ENCODE peak calls at places on chromosomes 6 and 20, in ten cellular contexts. One of them, this sample, is unnamed.
A peak's percentile ranks its signal among the peaks of the same experiment; 100 is the strongest.

GRCh38 chr6:1639430-1639829 is 29.7 kb downstream of the FOXC1 start:
- DNase-seq in heart left ventricle: no peak
- DNase-seq in ovary: no peak
- DNase-seq in lower leg skin: no peak
- DNase-seq in K562: no peak
- DNase-seq in prostate gland: no peak
- DNase-seq in suprapubic skin: peak; percentile 51
- DNase-seq in IMR-90: no peak
- DNase-seq in sigmoid colon: peak; percentile 51
- DNase-seq in breast epithelium: no peak
- DNase-seq in this sample: no peak

GRCh38 chr20:62978559-62978938 is 26.0 kb downstream of the SLC17A9 start:
- DNase-seq in heart left ventricle: no peak
- DNase-seq in ovary: no peak
- DNase-seq in lower leg skin: no peak
- DNase-seq in K562: no peak
- DNase-seq in prostate gland: no peak
- DNase-seq in suprapubic skin: no peak
- DNase-seq in IMR-90: no peak
- DNase-seq in sigmoid colon: no peak
- DNase-seq in breast epithelium: no peak
- DNase-seq in this sample: no peak

GRCh38 chr6:123360359-123360758 is 276.4 kb downstream of the TRDN start:
- DNase-seq in heart left ventricle: no peak
- DNase-seq in ovary: no peak
- DNase-seq in lower leg skin: no peak
- DNase-seq in K562: no peak
- DNase-seq in prostate gland: no peak
- DNase-seq in suprapubic skin: no peak
- DNase-seq in IMR-90: no peak
- DNase-seq in sigmoid colon: no peak
- DNase-seq in breast epithelium: no peak
- DNase-seq in this sample: no peak

GRCh38 chr6:14178083-14178445 is 60.5 kb downstream of the CD83 start:
- DNase-seq in heart left ventricle: no peak
- DNase-seq in ovary: no peak
- DNase-seq in lower leg skin: no peak
- DNase-seq in K562: no peak
- DNase-seq in prostate gland: no peak
- DNase-seq in suprapubic skin: no peak
- DNase-seq in IMR-90: no peak
- DNase-seq in sigmoid colon: no peak
- DNase-seq in breast epithelium: no peak
- DNase-seq in this sample: no peak

GRCh38 chr6:20868397-20869185 is 334.3 kb downstream of the CDKAL1 start:
- DNase-seq in heart left ventricle: no peak
- DNase-seq in ovary: peak; percentile 28
- DNase-seq in lower leg skin: no peak
- DNase-seq in K562: no peak
- DNase-seq in prostate gland: no peak
- DNase-seq in suprapubic skin: no peak
- DNase-seq in IMR-90: no peak
- DNase-seq in sigmoid colon: no peak
- DNase-seq in breast epithelium: no peak
- DNase-seq in this sample: no peak

GRCh38 chr20:62190639-62191411 is 8.0 kb downstream of the MTG2 start:
- DNase-seq in heart left ventricle: no peak
- DNase-seq in ovary: no peak
- DNase-seq in lower leg skin: no peak
- DNase-seq in K562: no peak
- DNase-seq in prostate gland: no peak
- DNase-seq in suprapubic skin: no peak
- DNase-seq in IMR-90: no peak
- DNase-seq in sigmoid colon: no peak
- DNase-seq in breast epithelium: no peak
- DNase-seq in this sample: no peak

GRCh38 chr20:8853805-8854338 is 215.0 kb upstream of the PLCB4 start:
- DNase-seq in heart left ventricle: peak; percentile 29
- DNase-seq in ovary: peak; percentile 29
- DNase-seq in lower leg skin: no peak
- DNase-seq in K562: peak; percentile 61
- DNase-seq in prostate gland: peak; percentile 43
- DNase-seq in suprapubic skin: no peak
- DNase-seq in IMR-90: peak; percentile 84
- DNase-seq in sigmoid colon: no peak
- DNase-seq in breast epithelium: no peak
- DNase-seq in this sample: peak; percentile 23

GRCh38 chr6:108606130-108606797 is 45.5 kb downstream of the FOXO3 start:
- DNase-seq in heart left ventricle: no peak
- DNase-seq in ovary: no peak
- DNase-seq in lower leg skin: no peak
- DNase-seq in K562: peak; percentile 52
- DNase-seq in prostate gland: no peak
- DNase-seq in suprapubic skin: no peak
- DNase-seq in IMR-90: no peak
- DNase-seq in sigmoid colon: no peak
- DNase-seq in breast epithelium: no peak
- DNase-seq in this sample: no peak

GRCh38 chr6:41975276-41975675 is 33.7 kb upstream of the CCND3 start:
- DNase-seq in heart left ventricle: no peak
- DNase-seq in ovary: no peak
- DNase-seq in lower leg skin: no peak
- DNase-seq in K562: no peak
- DNase-seq in prostate gland: no peak
- DNase-seq in suprapubic skin: no peak
- DNase-seq in IMR-90: no peak
- DNase-seq in sigmoid colon: no peak
- DNase-seq in breast epithelium: no peak
- DNase-seq in this sample: no peak

GRCh38 chr6:169851641-169852503 is 100.5 kb downstream of the ERMARD start:
- DNase-seq in heart left ventricle: peak; percentile 60
- DNase-seq in ovary: no peak
- DNase-seq in lower leg skin: peak; percentile 79
- DNase-seq in K562: no peak
- DNase-seq in prostate gland: no peak
- DNase-seq in suprapubic skin: no peak
- DNase-seq in IMR-90: no peak
- DNase-seq in sigmoid colon: no peak
- DNase-seq in breast epithelium: no peak
- DNase-seq in this sample: peak; percentile 39

GRCh38 chr6:151067684-151068596 is 171.8 kb upstream of the AKAP12 start:
- DNase-seq in heart left ventricle: peak; percentile 58
- DNase-seq in ovary: peak; percentile 76
- DNase-seq in lower leg skin: no peak
- DNase-seq in K562: no peak
- DNase-seq in prostate gland: peak; percentile 25
- DNase-seq in suprapubic skin: peak; percentile 77
- DNase-seq in IMR-90: peak; percentile 97
- DNase-seq in sigmoid colon: peak; percentile 86
- DNase-seq in breast epithelium: peak; percentile 24
- DNase-seq in this sample: no peak

GRCh38 chr20:49797292-49797628 is 15.4 kb upstream of the SLC9A8 start:
- DNase-seq in heart left ventricle: no peak
- DNase-seq in ovary: no peak
- DNase-seq in lower leg skin: no peak
- DNase-seq in K562: no peak
- DNase-seq in prostate gland: no peak
- DNase-seq in suprapubic skin: no peak
- DNase-seq in IMR-90: no peak
- DNase-seq in sigmoid colon: peak; percentile 48
- DNase-seq in breast epithelium: no peak
- DNase-seq in this sample: no peak

DNA sequence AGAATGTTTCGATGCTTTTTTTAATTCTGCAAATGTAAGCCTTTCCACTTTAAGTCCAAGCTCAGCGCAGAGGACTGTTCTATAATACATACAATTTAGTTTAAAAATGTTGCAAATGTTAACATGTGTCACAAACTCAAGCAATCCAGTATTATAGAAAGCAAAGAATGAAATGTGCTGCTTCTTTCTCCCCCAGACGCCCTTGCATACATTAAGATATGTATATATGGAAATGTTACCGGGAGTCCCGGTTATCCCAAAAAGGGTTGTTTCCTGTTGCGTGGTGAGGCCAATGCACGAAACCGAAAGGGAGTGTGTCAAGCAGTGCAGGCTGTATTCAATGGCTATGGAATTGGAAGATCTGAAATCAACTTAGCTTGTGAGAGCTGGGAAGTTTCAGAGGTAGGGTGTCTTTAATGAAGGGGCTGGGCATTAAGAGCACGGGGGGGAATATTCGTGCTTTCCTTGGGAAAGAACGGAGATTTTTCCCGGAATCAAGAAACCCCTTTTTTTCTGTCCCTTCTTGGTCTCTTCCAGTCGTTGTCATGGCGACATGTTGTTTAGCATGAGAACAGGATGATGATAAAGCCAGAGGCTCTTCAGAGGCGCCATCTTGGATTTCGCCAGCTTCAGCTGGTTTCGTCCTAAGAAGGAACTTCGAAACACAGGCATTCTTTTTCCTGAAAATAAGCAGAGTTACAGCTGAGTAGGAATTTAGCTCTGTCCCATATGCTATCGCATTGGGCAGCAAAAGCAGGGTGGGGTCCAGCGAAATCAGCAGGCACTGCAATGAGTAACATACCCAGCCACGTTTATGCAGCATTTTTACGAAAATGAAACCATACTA is 10.1 kb upstream of the NQO2 start:
- DNase-seq in heart left ventricle: peak; percentile 86
- DNase-seq in ovary: peak; percentile 92
- DNase-seq in lower leg skin: peak; percentile 94
- DNase-seq in K562: peak; percentile 100
- DNase-seq in prostate gland: peak; percentile 86
- DNase-seq in suprapubic skin: peak; percentile 91
- DNase-seq in IMR-90: peak; percentile 95
- DNase-seq in sigmoid colon: peak; percentile 95
- DNase-seq in breast epithelium: peak; percentile 92
- DNase-seq in this sample: peak; percentile 42
- TF ChIP-seq POLR2A in heart left ventricle: peak; percentile 33
- TF ChIP-seq POLR2A in ovary: peak; percentile 89
- TF ChIP-seq POLR2A in lower leg skin: no peak
- TF ChIP-seq POLR2A in K562: peak; percentile 73
- TF ChIP-seq POLR2A in prostate gland: peak; percentile 50
- TF ChIP-seq POLR2A in suprapubic skin: no peak
- TF ChIP-seq POLR2A in IMR-90: peak; percentile 78
- TF ChIP-seq POLR2A in sigmoid colon: peak; percentile 24
- TF ChIP-seq POLR2A in breast epithelium: peak; percentile 80
- TF ChIP-seq POLR2A in this sample: peak; percentile 23

GRCh38 chr20:2657241-2657640 is 4.8 kb downstream of the NOP56 start:
- DNase-seq in heart left ventricle: no peak
- DNase-seq in ovary: no peak
- DNase-seq in lower leg skin: no peak
- DNase-seq in K562: no peak
- DNase-seq in prostate gland: no peak
- DNase-seq in suprapubic skin: no peak
- DNase-seq in IMR-90: no peak
- DNase-seq in sigmoid colon: no peak
- DNase-seq in breast epithelium: no peak
- DNase-seq in this sample: no peak
- TF ChIP-seq POLR2A in heart left ventricle: no peak
- TF ChIP-seq POLR2A in ovary: no peak
- TF ChIP-seq POLR2A in lower leg skin: no peak
- TF ChIP-seq POLR2A in K562: peak; percentile 37
- TF ChIP-seq POLR2A in prostate gland: no peak
- TF ChIP-seq POLR2A in suprapubic skin: no peak
- TF ChIP-seq POLR2A in IMR-90: no peak
- TF ChIP-seq POLR2A in sigmoid colon: no peak
- TF ChIP-seq POLR2A in breast epithelium: no peak
- TF ChIP-seq POLR2A in this sample: no peak

DNA sequence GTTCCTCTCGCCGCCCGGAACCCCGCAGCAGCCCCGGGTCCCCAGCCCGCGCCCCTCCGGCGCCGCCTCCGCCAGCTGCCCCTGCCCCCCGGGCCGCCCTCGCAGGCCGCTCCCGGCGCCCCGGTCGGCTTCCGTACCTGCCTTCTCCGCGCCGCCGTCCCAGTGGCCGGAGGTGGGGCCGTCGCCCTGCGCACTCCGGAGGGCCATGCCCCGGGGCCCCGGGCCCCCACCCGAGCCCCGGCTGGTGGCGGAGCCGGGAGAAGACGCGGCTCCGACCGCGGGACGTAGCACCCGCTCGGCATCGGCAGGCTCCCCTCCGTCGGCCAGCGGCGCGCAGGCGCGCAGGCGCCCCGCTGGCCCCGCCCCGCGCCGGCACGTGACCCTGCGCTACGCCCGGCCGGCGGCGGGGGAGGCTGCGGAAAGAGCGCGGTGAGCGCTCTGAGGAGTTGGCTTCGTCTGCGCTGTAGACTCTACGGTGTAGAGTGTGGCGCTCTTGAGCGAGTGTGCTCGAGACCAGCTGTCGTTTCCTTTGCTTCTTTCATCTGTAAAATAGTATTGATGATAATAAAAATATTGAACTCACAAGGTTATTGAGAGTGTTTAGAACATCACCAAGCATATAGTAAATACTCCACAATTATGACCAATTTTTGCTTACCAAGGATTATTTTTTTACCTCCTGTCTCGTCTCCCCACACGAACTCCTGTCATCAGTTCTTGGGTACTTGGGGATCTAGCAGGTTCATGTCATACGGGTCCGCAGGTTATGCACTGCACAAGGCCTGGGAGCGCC is at the start of gene TBC1D20:
- DNase-seq in heart left ventricle: peak; percentile 88
- DNase-seq in ovary: peak; percentile 83
- DNase-seq in lower leg skin: peak; percentile 94
- DNase-seq in K562: peak; percentile 90
- DNase-seq in prostate gland: peak; percentile 83
- DNase-seq in suprapubic skin: peak; percentile 82
- DNase-seq in IMR-90: peak; percentile 84
- DNase-seq in sigmoid colon: peak; percentile 92
- DNase-seq in breast epithelium: peak; percentile 75
- DNase-seq in this sample: peak; percentile 84
- TF ChIP-seq POLR2A in heart left ventricle: peak; percentile 12
- TF ChIP-seq POLR2A in ovary: peak; percentile 73
- TF ChIP-seq POLR2A in lower leg skin: no peak
- TF ChIP-seq POLR2A in K562: peak; percentile 68
- TF ChIP-seq POLR2A in prostate gland: peak; percentile 66
- TF ChIP-seq POLR2A in suprapubic skin: no peak
- TF ChIP-seq POLR2A in IMR-90: peak; percentile 84
- TF ChIP-seq POLR2A in sigmoid colon: no peak
- TF ChIP-seq POLR2A in breast epithelium: no peak
- TF ChIP-seq POLR2A in this sample: peak; percentile 93

GRCh38 chr6:156978948-156979347 is 201.8 kb downstream of the ARID1B start:
- DNase-seq in heart left ventricle: no peak
- DNase-seq in ovary: no peak
- DNase-seq in lower leg skin: no peak
- DNase-seq in K562: no peak
- DNase-seq in prostate gland: no peak
- DNase-seq in suprapubic skin: no peak
- DNase-seq in IMR-90: no peak
- DNase-seq in sigmoid colon: no peak
- DNase-seq in breast epithelium: no peak
- DNase-seq in this sample: no peak
- TF ChIP-seq POLR2A in heart left ventricle: no peak
- TF ChIP-seq POLR2A in ovary: no peak
- TF ChIP-seq POLR2A in lower leg skin: no peak
- TF ChIP-seq POLR2A in K562: no peak
- TF ChIP-seq POLR2A in prostate gland: no peak
- TF ChIP-seq POLR2A in suprapubic skin: no peak
- TF ChIP-seq POLR2A in IMR-90: no peak
- TF ChIP-seq POLR2A in sigmoid colon: no peak
- TF ChIP-seq POLR2A in breast epithelium: no peak
- TF ChIP-seq POLR2A in this sample: no peak

This sample was measured in H54.